ENCODE peak calls at places on chromosome 21, in eight cellular contexts. C is AML-193; F is CD8-positive, alpha-beta T cell; B is NCI-H2081; J is NCI-H1436; X is stimulated activated CD8-positive, alpha-beta memory T cell treated with anti-CD3 and anti-CD28 coated beads, Interleukin-4, amount 100 ng/mL, for 1 hour; E is HEK293T; U is foreskin keratinocyte. D is an unnamed sample.

GRCh38 chr21:17045214-17045835 is 467.5 kb upstream of the CXADR start:
- DNase-seq in C (peak; percentile 25), F (no peak), B (no peak), J (no peak), X (no peak), E (peak; percentile 36), U (no peak), D (peak; percentile 6)

GRCh38 chr21:35831791-35832190 is 228.5 kb downstream of the SETD4 start:
- DNase-seq in C (no peak), F (no peak), B (no peak), J (no peak), X (no peak), E (no peak), U (no peak), D (no peak)

GRCh38 chr21:15616864-15617574 is 112.8 kb upstream of the USP25 start:
- DNase-seq in C (no peak), F (no peak), B (no peak), J (no peak), X (no peak), E (no peak), U (no peak), D (no peak)

GRCh38 chr21:45525153-45525909 is 16.9 kb downstream of the SLC19A1 start:
- DNase-seq in C (no peak), F (no peak), B (no peak), J (no peak), X (no peak), E (no peak), U (no peak), D (no peak)

GRCh38 chr21:30206551-30207251 is 9.2 kb downstream of the CLDN8 start:
- DNase-seq in C (no peak), F (no peak), B (no peak), J (no peak), X (no peak), E (no peak), U (peak; percentile 66), D (peak; percentile 67)

GRCh38 chr21:38768385-38769071 is 37.2 kb upstream of the ETS2 start:
- DNase-seq in C (no peak), F (peak; percentile 12), B (no peak), J (no peak), X (no peak), E (no peak), U (no peak), D (peak; percentile 66)

GRCh38 chr21:32549454-32549853 is 35.9 kb downstream of the TCP10L start:
- DNase-seq in C (no peak), F (no peak), B (no peak), J (no peak), X (no peak), E (no peak), U (no peak), D (no peak)

GRCh38 chr21:44579833-44580144 is 615 bp downstream of the KRTAP10-5 start:
- DNase-seq in C (no peak), F (no peak), B (no peak), J (no peak), X (no peak), E (no peak), U (no peak), D (no peak)

GRCh38 chr21:35882791-35883240 is 177.5 kb downstream of the SETD4 start:
- DNase-seq in C (no peak), F (no peak), B (no peak), J (no peak), X (no peak), E (no peak), U (no peak), D (peak; percentile 8)

GRCh38 chr21:41899431-41900202 is 20.5 kb upstream of the PRDM15 start:
- DNase-seq in C (no peak), F (peak; percentile 16), B (no peak), J (no peak), X (no peak), E (no peak), U (no peak), D (no peak)

GRCh38 chr21:38326899-38327298 is 70.1 kb downstream of the KCNJ15 start:
- DNase-seq in C (no peak), F (no peak), B (no peak), J (no peak), X (no peak), E (no peak), U (no peak), D (no peak)

GRCh38 chr21:46168238-46168637 is 12.9 kb upstream of the FTCD start:
- DNase-seq in C (no peak), F (no peak), B (no peak), J (no peak), X (no peak), E (no peak), U (no peak), D (no peak)

GRCh38 chr21:41604583-41605041 is 96.7 kb upstream of the TMPRSS2 start:
- DNase-seq in C (no peak), F (no peak), B (no peak), J (no peak), X (no peak), E (no peak), U (no peak), D (no peak)

GRCh38 chr21:43578677-43579313 is 80.5 kb downstream of the HSF2BP start:
- DNase-seq in C (no peak), F (no peak), B (no peak), J (no peak), X (no peak), E (no peak), U (no peak), D (no peak)

GRCh38 chr21:44449473-44450363 is 5.6 kb upstream of the LRRC3 start:
- DNase-seq in C (no peak), F (no peak), B (no peak), J (no peak), X (no peak), E (no peak), U (no peak), D (no peak)

GRCh38 chr21:42441963-42442362 is 38.3 kb downstream of the UBASH3A start:
- DNase-seq in C (no peak), F (no peak), B (no peak), J (no peak), X (no peak), E (no peak), U (no peak), D (no peak)

GRCh38 chr21:31052489-31053142 is 14.3 kb upstream of the KRTAP19-8 start:
- DNase-seq in C (no peak), F (no peak), B (no peak), J (no peak), X (no peak), E (no peak), U (no peak), D (no peak)

GRCh38 chr21:35051287-35051818 is 2.3 kb upstream of the RUNX1 start:
- DNase-seq in C (peak; percentile 97), F (peak; percentile 84), B (no peak), J (no peak), X (peak; percentile 70), E (peak; percentile 74), U (no peak), D (peak; percentile 21)

GRCh38 chr21:46189959-46190490 is 5.8 kb upstream of the SPATC1L start:
- DNase-seq in C (no peak), F (no peak), B (no peak), J (no peak), X (no peak), E (no peak), U (no peak), D (no peak)

GRCh38 chr21:33021667-33022066 is 4.1 kb upstream of the OLIG2 start:
- DNase-seq in C (no peak), F (no peak), B (no peak), J (no peak), X (no peak), E (no peak), U (no peak), D (no peak)

GRCh38 chr21:38486221-38486620 is 12.1 kb downstream of the ERG start:
- DNase-seq in C (no peak), F (no peak), B (no peak), J (no peak), X (no peak), E (no peak), U (peak; percentile 95), D (peak; percentile 91)

GRCh38 chr21:46634966-46635323 is 529 bp upstream of the PRMT2 start:
- DNase-seq in C (peak; percentile 79), F (no peak), B (peak; percentile 45), J (peak; percentile 56), X (no peak), E (no peak), U (peak; percentile 47), D (peak; percentile 60)

GRCh38 chr21:17441370-17441769 is 71.5 kb upstream of the CXADR start:
- DNase-seq in C (no peak), F (no peak), B (peak; percentile 59), J (no peak), X (no peak), E (no peak), U (peak; percentile 32), D (peak; percentile 80)

GRCh38 chr21:36980280-36981048 is 14.0 kb upstream of the HLCS start:
- DNase-seq in C (no peak), F (peak; percentile 14), B (peak; percentile 26), J (no peak), X (no peak), E (no peak), U (no peak), D (no peak)

GRCh38 chr21:39556176-39556575 is 56.6 kb upstream of the B3GALT5 start:
- DNase-seq in C (no peak), F (no peak), B (no peak), J (peak; percentile 51), X (no peak), E (no peak), U (no peak), D (no peak)

GRCh38 chr21:41923641-41924342 is 30.0 kb downstream of the C2CD2 start:
- DNase-seq in C (no peak), F (no peak), B (no peak), J (no peak), X (no peak), E (no peak), U (no peak), D (no peak)

GRCh38 chr21:38720074-38720473 is 85.7 kb upstream of the ETS2 start:
- DNase-seq in C (no peak), F (no peak), B (no peak), J (no peak), X (no peak), E (no peak), U (no peak), D (no peak)

GRCh38 chr21:42537106-42537742 is 23.6 kb downstream of the SLC37A1 start:
- DNase-seq in C (peak; percentile 18), F (no peak), B (no peak), J (no peak), X (no peak), E (no peak), U (no peak), D (no peak)

GRCh38 chr21:46048926-46049889 is 48.7 kb upstream of the COL6A2 start:
- DNase-seq in C (no peak), F (no peak), B (no peak), J (no peak), X (no peak), E (no peak), U (peak; percentile 18), D (peak; percentile 66)

GRCh38 chr21:37364722-37365121 is 1.9 kb upstream of the DYRK1A start:
- DNase-seq in C (peak; percentile 37), F (no peak), B (no peak), J (no peak), X (no peak), E (no peak), U (no peak), D (no peak)

GRCh38 chr21:33844104-33844889 is 71.3 kb downstream of the ATP5PO start:
- DNase-seq in C (no peak), F (no peak), B (no peak), J (no peak), X (no peak), E (no peak), U (no peak), D (no peak)

GRCh38 chr21:41668686-41669532 is 97.9 kb downstream of the RIPK4 start:
- DNase-seq in C (no peak), F (no peak), B (no peak), J (no peak), X (no peak), E (no peak), U (peak; percentile 54), D (no peak)

GRCh38 chr21:37877171-37877570 is 39.1 kb downstream of the KCNJ6 start:
- DNase-seq in C (no peak), F (no peak), B (no peak), J (no peak), X (no peak), E (no peak), U (no peak), D (peak; percentile 62)

GRCh38 chr21:15520811-15521643 is 208.8 kb upstream of the USP25 start:
- DNase-seq in C (peak; percentile 5), F (no peak), B (no peak), J (no peak), X (no peak), E (peak; percentile 10), U (no peak), D (no peak)

D was measured in mammary epithelial cell.